ENCODE peak calls at places on chromosomes 16 and 17, in five cellular contexts. I is stimulated activated CD4-positive, alpha-beta T cell treated with anti-CD3 and anti-CD28 coated beads, Interleukin-12 subunit alpha, Interleukin-12 subunit beta, amount 100 ng/mL, for 4 hours; B is amygdala; Q is stimulated activated CD8-positive, alpha-beta memory T cell treated with anti-CD3 and anti-CD28 coated beads, Interleukin-15, amount 100 ng/mL, for 24 hours; E is GM19239. R is an unnamed sample.

GRCh38 chr16:53052519-53053501 is at the start of gene CHD9NB:
- DNase-seq in E (no peak), B (no peak), I (no peak), Q (no peak), R (no peak)

GRCh38 chr17:15945493-15946209 is 721 bp downstream of the ADORA2B start:
- DNase-seq in I (peak), Q (no peak), E (no peak), B (no peak), R (no peak)

GRCh38 chr17:37506678-37507077 is 17.0 kb downstream of the DUSP14 start:
- DNase-seq in E (peak), Q (no peak), B (no peak), I (no peak), R (no peak)

GRCh38 chr17:48492401-48493298 is 38.2 kb downstream of the HOXB1 start:
- DNase-seq in I (peak), Q (peak), B (no peak), E (peak), R (no peak)

GRCh38 chr17:42288985-42289862 is 926 bp downstream of the STAT5A start:
- DNase-seq in I (peak), Q (no peak), B (no peak), E (no peak), R (no peak)

GRCh38 chr16:11742536-11743307 is at the start of gene TXNDC11:
- DNase-seq in E (peak), B (peak), Q (peak), I (peak), R (peak)

GRCh38 chr16:28597692-28598261 is 927 bp upstream of the SULT1A2 start:
- DNase-seq in Q (no peak), E (peak), B (no peak), I (no peak), R (no peak)

GRCh38 chr17:39867084-39867890 is 715 bp upstream of the ZPBP2 start:
- DNase-seq in B (no peak), I (peak), E (no peak), Q (peak), R (no peak)

GRCh38 chr17:82414548-82415281 is 3.4 kb upstream of the HEXD start:
- DNase-seq in I (peak), E (peak), Q (peak), B (peak), R (no peak)

GRCh38 chr16:73887895-73888294 is 408.7 kb upstream of the PSMD7 start:
- DNase-seq in E (no peak), Q (no peak), B (no peak), I (no peak), R (no peak)

GRCh38 chr17:5832886-5833285 is 237.3 kb upstream of the WSCD1 start:
- DNase-seq in E (no peak), Q (no peak), B (no peak), I (no peak), R (peak)

GRCh38 chr17:66540131-66540781 is 237.8 kb downstream of the PRKCA start:
- DNase-seq in E (no peak), B (peak), Q (no peak), I (no peak), R (no peak)

GRCh38 chr16:87309912-87310485 is 7.2 kb downstream of the C16orf95 start:
- DNase-seq in Q (no peak), B (no peak), E (no peak), I (no peak), R (no peak)